ENCODE peak calls at places on chromosomes 2 and 18, in four cellular contexts. One of them, this sample, is unnamed.

GRCh38 chr2:20440001-20440560 is 6.8 kb upstream of the RHOB start:
- DNase-seq in mucosa of descending colon: no peak
- DNase-seq in MV-4-11: no peak
- DNase-seq in GM10248: no peak
- DNase-seq in this sample: no peak

GRCh38 chr2:97714950-97715652 is 1.7 kb downstream of the ZAP70 start:
- DNase-seq in mucosa of descending colon: no peak
- DNase-seq in MV-4-11: no peak
- DNase-seq in GM10248: no peak
- DNase-seq in this sample: no peak

GRCh38 chr2:71223767-71224333 is 3.1 kb downstream of the PAIP2B start:
- DNase-seq in mucosa of descending colon: peak; percentile 56
- DNase-seq in MV-4-11: peak; percentile 46
- DNase-seq in GM10248: no peak
- DNase-seq in this sample: no peak

GRCh38 chr2:187075106-187076070 is 226.4 kb upstream of the ZSWIM2 start:
- DNase-seq in mucosa of descending colon: peak; percentile 31
- DNase-seq in MV-4-11: no peak
- DNase-seq in GM10248: no peak
- DNase-seq in this sample: no peak

GRCh38 chr2:157269922-157270321 is 12.4 kb downstream of the GALNT5 start:
- DNase-seq in mucosa of descending colon: no peak
- DNase-seq in MV-4-11: peak; percentile 60
- DNase-seq in GM10248: no peak
- DNase-seq in this sample: no peak

GRCh38 chr2:77507657-77508056 is 14.5 kb downstream of the LRRTM4 start:
- DNase-seq in mucosa of descending colon: no peak
- DNase-seq in MV-4-11: no peak
- DNase-seq in GM10248: no peak
- DNase-seq in this sample: no peak

GRCh38 chr2:55482186-55482945 is 37.2 kb upstream of the CFAP36 start:
- DNase-seq in mucosa of descending colon: no peak
- DNase-seq in MV-4-11: no peak
- DNase-seq in GM10248: no peak
- DNase-seq in this sample: no peak

GRCh38 chr2:11703700-11704099 is 33.7 kb upstream of the NTSR2 start:
- DNase-seq in mucosa of descending colon: no peak
- DNase-seq in MV-4-11: no peak
- DNase-seq in GM10248: no peak
- DNase-seq in this sample: no peak

GRCh38 chr2:164689020-164689419 is 67.7 kb upstream of the GRB14 start:
- DNase-seq in mucosa of descending colon: no peak
- DNase-seq in MV-4-11: no peak
- DNase-seq in GM10248: no peak
- DNase-seq in this sample: no peak

GRCh38 chr18:32346667-32347066 is 124.0 kb downstream of the GAREM1 start:
- DNase-seq in mucosa of descending colon: no peak
- DNase-seq in MV-4-11: no peak
- DNase-seq in GM10248: no peak
- DNase-seq in this sample: no peak

GRCh38 chr18:55406374-55407045 is 181.5 kb downstream of the TCF4 start:
- DNase-seq in mucosa of descending colon: no peak
- DNase-seq in MV-4-11: no peak
- DNase-seq in GM10248: no peak
- DNase-seq in this sample: no peak

GRCh38 chr18:73962251-73962650 is 185.4 kb downstream of the FBXO15 start:
- DNase-seq in mucosa of descending colon: no peak
- DNase-seq in MV-4-11: peak; percentile 9
- DNase-seq in GM10248: no peak
- DNase-seq in this sample: no peak

GRCh38 chr2:167100526-167100925 is 212.2 kb downstream of the XIRP2 start:
- DNase-seq in mucosa of descending colon: no peak
- DNase-seq in MV-4-11: no peak
- DNase-seq in GM10248: no peak
- DNase-seq in this sample: no peak

GRCh38 chr2:236572482-236572881 is 2.9 kb downstream of the ACKR3 start:
- DNase-seq in mucosa of descending colon: no peak
- DNase-seq in MV-4-11: no peak
- DNase-seq in GM10248: no peak
- DNase-seq in this sample: no peak

GRCh38 chr2:229921101-229921891 is 513 bp downstream of the TRIP12 start:
- DNase-seq in mucosa of descending colon: peak; percentile 79
- DNase-seq in MV-4-11: peak; percentile 66
- DNase-seq in GM10248: peak; percentile 79
- DNase-seq in this sample: peak; percentile 30

GRCh38 chr2:54331095-54331835 is 75.2 kb upstream of the TSPYL6 start:
- DNase-seq in mucosa of descending colon: peak; percentile 25
- DNase-seq in MV-4-11: no peak
- DNase-seq in GM10248: peak; percentile 22
- DNase-seq in this sample: no peak

GRCh38 chr18:43961713-43962112 is 684.4 kb upstream of the SYT4 start:
- DNase-seq in mucosa of descending colon: no peak
- DNase-seq in MV-4-11: peak; percentile 75
- DNase-seq in GM10248: no peak
- DNase-seq in this sample: no peak

GRCh38 chr2:55618649-55619055 is 1.2 kb upstream of the PPP4R3B start:
- DNase-seq in mucosa of descending colon: peak; percentile 67
- DNase-seq in MV-4-11: peak; percentile 58
- DNase-seq in GM10248: peak; percentile 74
- DNase-seq in this sample: peak; percentile 37

GRCh38 chr18:49025767-49026500 is 75.2 kb upstream of the SMAD7 start:
- DNase-seq in mucosa of descending colon: no peak
- DNase-seq in MV-4-11: no peak
- DNase-seq in GM10248: no peak
- DNase-seq in this sample: no peak

GRCh38 chr2:15956751-15957736 is 16.7 kb downstream of the MYCN start:
- DNase-seq in mucosa of descending colon: no peak
- DNase-seq in MV-4-11: no peak
- DNase-seq in GM10248: no peak
- DNase-seq in this sample: no peak

GRCh38 chr18:45412577-45412976 is 202.7 kb upstream of the SLC14A2 start:
- DNase-seq in mucosa of descending colon: no peak
- DNase-seq in MV-4-11: no peak
- DNase-seq in GM10248: no peak
- DNase-seq in this sample: no peak

GRCh38 chr2:42917374-42918017 is 125.1 kb upstream of the HAAO start:
- DNase-seq in mucosa of descending colon: peak; percentile 28
- DNase-seq in MV-4-11: no peak
- DNase-seq in GM10248: no peak
- DNase-seq in this sample: no peak

GRCh38 chr18:49812321-49813070 is 837 bp downstream of the ACAA2 start:
- DNase-seq in mucosa of descending colon: no peak
- DNase-seq in MV-4-11: no peak
- DNase-seq in GM10248: no peak
- DNase-seq in this sample: no peak

GRCh38 chr18:8607776-8608682 is 1.2 kb upstream of the RAB12 start:
- DNase-seq in mucosa of descending colon: no peak
- DNase-seq in MV-4-11: no peak
- DNase-seq in GM10248: no peak
- DNase-seq in this sample: peak; percentile 53

GRCh38 chr18:3511980-3512379 is 62.0 kb downstream of the TGIF1 start:
- DNase-seq in mucosa of descending colon: no peak
- DNase-seq in MV-4-11: peak; percentile 51
- DNase-seq in GM10248: no peak
- DNase-seq in this sample: no peak

GRCh38 chr2:62801814-62802524 is 96.5 kb downstream of the EHBP1 start:
- DNase-seq in mucosa of descending colon: no peak
- DNase-seq in MV-4-11: no peak
- DNase-seq in GM10248: no peak
- DNase-seq in this sample: no peak

GRCh38 chr2:48755473-48755872 is at the start of gene LHCGR:
- DNase-seq in mucosa of descending colon: no peak
- DNase-seq in MV-4-11: no peak
- DNase-seq in GM10248: no peak
- DNase-seq in this sample: no peak

GRCh38 chr2:120879401-120880295 is 144.0 kb downstream of the GLI2 start:
- DNase-seq in mucosa of descending colon: no peak
- DNase-seq in MV-4-11: no peak
- DNase-seq in GM10248: no peak
- DNase-seq in this sample: no peak

GRCh38 chr2:168378960-168379669 is 77.0 kb upstream of the CERS6 start:
- DNase-seq in mucosa of descending colon: no peak
- DNase-seq in MV-4-11: no peak
- DNase-seq in GM10248: no peak
- DNase-seq in this sample: no peak

GRCh38 chr2:128358941-128359731 is 40.5 kb upstream of the HS6ST1 start:
- DNase-seq in mucosa of descending colon: no peak
- DNase-seq in MV-4-11: no peak
- DNase-seq in GM10248: no peak
- DNase-seq in this sample: no peak

GRCh38 chr2:117785740-117786139 is 28.8 kb upstream of the DDX18 start:
- DNase-seq in mucosa of descending colon: no peak
- DNase-seq in MV-4-11: peak; percentile 12
- DNase-seq in GM10248: peak; percentile 32
- DNase-seq in this sample: peak; percentile 5

GRCh38 chr2:168002021-168002553 is 245.3 kb downstream of the STK39 start:
- DNase-seq in mucosa of descending colon: no peak
- DNase-seq in MV-4-11: peak; percentile 71
- DNase-seq in GM10248: no peak
- DNase-seq in this sample: no peak

GRCh38 chr2:198137733-198138132 is 333.3 kb downstream of the PLCL1 start:
- DNase-seq in mucosa of descending colon: no peak
- DNase-seq in MV-4-11: no peak
- DNase-seq in GM10248: no peak
- DNase-seq in this sample: no peak

GRCh38 chr2:229719926-229720652 is 5.7 kb upstream of the DNER start:
- DNase-seq in mucosa of descending colon: no peak
- DNase-seq in MV-4-11: no peak
- DNase-seq in GM10248: no peak
- DNase-seq in this sample: no peak

GRCh38 chr2:24342110-24342910 is 18.0 kb downstream of the ITSN2 start:
- DNase-seq in mucosa of descending colon: no peak
- DNase-seq in MV-4-11: no peak
- DNase-seq in GM10248: peak; percentile 37
- DNase-seq in this sample: no peak

GRCh38 chr2:54577035-54577434 is 120.9 kb downstream of the SPTBN1 start:
- DNase-seq in mucosa of descending colon: no peak
- DNase-seq in MV-4-11: no peak
- DNase-seq in GM10248: no peak
- DNase-seq in this sample: no peak

This sample was measured in GM12864.